ENCODE peak calls at places on chromosomes 12 and 14, in five cellular contexts. N is adrenal gland, Y is A549, L is IMR-90, S is stomach. B is an unnamed sample.
A peak's percentile ranks its signal among the peaks of the same experiment; 100 is the strongest.

GRCh38 chr12:117240356-117240755 is 50.1 kb upstream of the FBXO21 start:
- DNase-seq in N (no peak), Y (no peak), L (no peak), S (no peak), B (no peak)

GRCh38 chr14:55572578-55572977 is 7.4 kb upstream of the KTN1 start:
- DNase-seq in N (peak; percentile 40), Y (no peak), L (no peak), S (peak; percentile 44), B (no peak)

GRCh38 chr12:49969027-49969426 is 3.7 kb upstream of the AQP6 start:
- DNase-seq in N (no peak), Y (no peak), L (no peak), S (no peak), B (no peak)

GRCh38 chr12:109760930-109761630 is 47.5 kb downstream of the FAM222A start:
- DNase-seq in N (peak; percentile 25), Y (no peak), L (no peak), S (peak; percentile 24), B (no peak)

GRCh38 chr14:67820428-67820881 is 876 bp downstream of the RAD51B start:
- DNase-seq in N (no peak), Y (peak; percentile 21), L (peak; percentile 31), S (no peak), B (no peak)

GRCh38 chr12:42483534-42483857 is 106.0 kb downstream of the PRICKLE1 start:
- DNase-seq in N (no peak), Y (no peak), L (peak; percentile 39), S (no peak), B (no peak)

GRCh38 chr14:89024691-89025090 is 200.2 kb downstream of the TTC8 start:
- DNase-seq in N (no peak), Y (no peak), L (no peak), S (no peak), B (no peak)

GRCh38 chr12:80877706-80878384 is 59.9 kb downstream of the LIN7A start:
- DNase-seq in N (no peak), Y (no peak), L (peak; percentile 49), S (no peak), B (no peak)

GRCh38 chr12:57511588-57512325 is 8.6 kb downstream of the DDIT3 start:
- DNase-seq in N (no peak), Y (no peak), L (no peak), S (no peak), B (no peak)

GRCh38 chr14:89252887-89253532 is 164.0 kb downstream of the FOXN3 start:
- DNase-seq in N (no peak), Y (peak; percentile 11), L (peak; percentile 11), S (no peak), B (no peak)

GRCh38 chr12:123115409-123116111 is 35.3 kb downstream of the PITPNM2 start:
- DNase-seq in N (peak; percentile 85), Y (no peak), L (peak; percentile 97), S (no peak), B (peak; percentile 69)

GRCh38 chr12:89706551-89707348 is 1.9 kb downstream of the ATP2B1 start:
- DNase-seq in N (peak; percentile 25), Y (peak; percentile 50), L (peak; percentile 19), S (no peak), B (no peak)

GRCh38 chr14:74846168-74846567 is 29.8 kb downstream of the PROX2 start:
- DNase-seq in N (no peak), Y (no peak), L (peak; percentile 67), S (no peak), B (no peak)

GRCh38 chr12:28622416-28622815 is 432.2 kb downstream of the CCDC91 start:
- DNase-seq in N (no peak), Y (no peak), L (peak; percentile 80), S (no peak), B (no peak)

GRCh38 chr12:42094277-42094676 is 50.4 kb downstream of the GXYLT1 start:
- DNase-seq in N (peak; percentile 43), Y (peak; percentile 31), L (peak; percentile 72), S (no peak), B (no peak)

GRCh38 chr12:76922821-76923315 is 44.0 kb upstream of the CSRP2 start:
- DNase-seq in N (no peak), Y (no peak), L (peak; percentile 47), S (no peak), B (no peak)

GRCh38 chr14:74649673-74650072 is 37.6 kb upstream of the LTBP2 start:
- DNase-seq in N (no peak), Y (no peak), L (no peak), S (no peak), B (no peak)

GRCh38 chr12:41507286-41507685 is 319.2 kb downstream of the PDZRN4 start:
- DNase-seq in N (no peak), Y (no peak), L (no peak), S (no peak), B (no peak)

GRCh38 chr14:21467620-21468019 is 9.1 kb downstream of the RAB2B start:
- DNase-seq in N (no peak), Y (no peak), L (peak; percentile 98), S (no peak), B (no peak)

GRCh38 chr12:12983420-12984035 is 16.5 kb downstream of the HEBP1 start:
- DNase-seq in N (peak; percentile 41), Y (peak; percentile 73), L (peak; percentile 69), S (no peak), B (no peak)

GRCh38 chr12:56099787-56100186 is 4.6 kb upstream of the PA2G4 start:
- DNase-seq in N (no peak), Y (no peak), L (no peak), S (peak; percentile 32), B (no peak)

GRCh38 chr12:84508943-84509342 is 403.7 kb downstream of the SLC6A15 start:
- DNase-seq in N (no peak), Y (no peak), L (no peak), S (no peak), B (no peak)

GRCh38 chr12:59318940-59319339 is 276.9 kb upstream of the SLC16A7 start:
- DNase-seq in N (no peak), Y (no peak), L (no peak), S (no peak), B (no peak)

GRCh38 chr14:102080183-102081080 is 6.4 kb downstream of the HSP90AA1 start:
- DNase-seq in N (no peak), Y (no peak), L (no peak), S (no peak), B (no peak)
- TF ChIP-seq POLR2A in N (no peak), Y (no peak), L (no peak), S (no peak), B (no peak)

GRCh38 chr12:6462234-6462995 is 8.1 kb downstream of the VAMP1 start:
- DNase-seq in N (no peak), Y (no peak), L (no peak), S (no peak), B (no peak)
- H3K4me3 ChIP-seq in N (no peak overlapping the region), Y (no peak overlapping the region), L (no peak overlapping the region), S (no peak overlapping the region), B (no peak overlapping the region)

DNA sequence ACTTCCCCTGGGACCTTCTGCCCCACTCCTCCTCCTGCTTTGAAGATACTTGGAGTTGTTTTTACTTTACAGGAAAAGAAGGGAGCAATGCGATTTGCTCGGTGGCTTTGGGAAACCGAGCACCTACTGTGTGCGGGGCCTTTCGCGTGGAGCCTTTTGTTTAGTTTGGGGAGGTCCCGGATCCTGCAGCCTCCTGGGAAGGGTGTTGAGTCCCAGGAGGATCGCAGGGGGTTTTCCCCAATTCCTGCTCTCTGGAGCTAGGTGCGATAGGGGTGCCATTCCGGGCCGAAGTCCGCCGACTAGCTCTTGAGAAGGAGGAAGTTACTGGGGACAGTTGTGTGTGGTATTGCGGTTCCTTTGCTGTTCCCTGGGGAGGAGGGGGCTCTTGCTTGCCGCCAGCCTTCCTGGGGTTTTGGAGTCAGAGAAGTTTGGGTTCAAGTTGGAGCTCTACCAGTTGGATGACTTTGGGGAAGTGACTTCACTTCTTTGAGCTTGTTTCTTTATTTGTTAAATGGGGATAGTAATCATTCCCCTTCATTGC is 1.1 kb downstream of the BRI3BP start:
- DNase-seq in N (no peak), Y (peak; percentile 40), L (no peak), S (peak; percentile 51), B (no peak)
- TF ChIP-seq POLR2A in N (no peak), Y (no peak), L (no peak), S (no peak), B (no peak)

GRCh38 chr14:58863576-58864345 is 226.0 kb downstream of the DACT1 start:
- DNase-seq in N (no peak), Y (no peak), L (peak; percentile 18), S (no peak), B (no peak)

GRCh38 chr14:58866386-58866785 is 228.6 kb downstream of the DACT1 start:
- DNase-seq in N (no peak), Y (peak; percentile 26), L (no peak), S (no peak), B (no peak)

GRCh38 chr14:58865520-58866281 is 227.9 kb downstream of the DACT1 start:
- DNase-seq in N (no peak), Y (no peak), L (peak; percentile 78), S (no peak), B (no peak)

GRCh38 chr14:58862421-58862820 is 224.7 kb downstream of the DACT1 start:
- DNase-seq in N (no peak), Y (no peak), L (no peak), S (no peak), B (no peak)

DNA sequence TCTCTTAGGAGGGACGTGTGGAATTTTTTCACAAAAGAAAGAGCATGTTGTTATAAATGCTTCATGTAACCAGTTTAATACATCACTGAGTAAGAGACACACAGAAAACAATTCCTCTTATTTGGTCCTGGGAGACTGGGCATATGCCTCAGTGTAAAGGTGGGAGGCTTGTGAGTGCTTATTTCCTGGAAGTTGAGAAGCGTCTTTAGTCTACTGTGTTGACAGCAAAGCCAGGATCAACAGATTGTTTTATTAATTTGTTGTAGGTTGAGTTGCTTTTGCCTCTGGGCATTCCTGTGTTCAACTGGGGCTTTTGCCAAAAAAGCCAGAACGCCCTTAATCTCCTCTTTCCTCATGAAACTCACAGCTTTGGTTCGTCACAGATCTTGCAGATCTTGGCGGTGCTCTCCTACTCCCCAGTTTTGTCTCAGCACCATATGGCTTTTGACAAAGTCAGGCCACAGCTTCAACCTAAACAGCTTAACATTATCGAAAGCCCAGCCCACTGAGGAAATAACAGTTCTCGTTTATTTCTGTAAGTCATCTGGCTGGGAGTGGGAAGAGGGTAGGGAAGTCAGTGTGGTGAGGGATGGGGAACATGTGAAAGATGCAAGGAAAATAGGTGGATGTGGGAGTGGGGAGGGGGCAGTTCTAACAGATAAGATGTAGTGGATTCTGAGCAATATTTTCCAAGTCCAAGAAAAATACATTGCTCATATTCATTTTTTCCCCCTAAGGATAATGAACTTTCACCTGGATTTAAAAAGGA is 227.2 kb downstream of the DACT1 start:
- DNase-seq in N (no peak), Y (no peak), L (peak; percentile 82), S (no peak), B (no peak)
- H3K4me3 ChIP-seq in N (no peak overlapping the region), Y (no peak overlapping the region), L (no peak overlapping the region), S (no peak overlapping the region), B (no peak overlapping the region)

GRCh38 chr14:104934380-104934733 is 9.7 kb downstream of the PLD4 start:
- DNase-seq in N (no peak), Y (no peak), L (no peak), S (no peak), B (no peak)
- TF ChIP-seq POLR2A in N (no peak), Y (no peak), L (no peak), S (no peak), B (no peak)

DNA sequence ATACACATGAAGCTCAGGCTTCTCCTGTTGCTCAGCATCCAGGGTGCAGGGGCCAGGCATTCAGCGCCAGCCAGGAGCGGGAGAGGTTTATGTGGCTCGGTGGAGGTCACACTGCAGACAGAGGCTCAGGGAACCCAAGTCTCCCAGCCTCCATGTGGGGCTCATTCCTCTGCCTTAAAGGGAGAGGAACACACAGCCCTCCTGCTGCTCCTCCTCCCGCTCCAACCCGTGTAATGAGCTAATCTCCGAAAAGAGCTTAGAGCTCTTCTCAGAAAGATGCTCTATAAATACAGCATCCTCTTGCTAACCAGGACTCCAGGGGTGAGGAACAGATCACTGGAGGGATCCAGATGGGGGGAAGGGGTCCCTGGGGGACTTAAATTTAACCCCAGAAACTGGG is 28.1 kb downstream of the FGF6 start:
- DNase-seq in N (no peak), Y (no peak), L (no peak), S (no peak), B (no peak)
- H3K4me3 ChIP-seq in N (no peak overlapping the region), Y (no peak overlapping the region), L (no peak overlapping the region), S (no peak overlapping the region), B (no peak overlapping the region)

B was measured in tibial nerve.